ENCODE peak calls at places on chromosomes 3 and 15, in seven cellular contexts. One of them, this sample, is unnamed.

GRCh38 chr15:57697588-57697987 is 8.9 kb upstream of the POLR2M start:
- DNase-seq in mesothelial cell of epicardium: no peak
- DNase-seq in myocyte: peak
- DNase-seq in NCI-H460: no peak
- DNase-seq in GM04504: no peak
- DNase-seq in NCI-H1436: no peak
- DNase-seq in spleen: no peak
- DNase-seq in this sample: no peak

GRCh38 chr3:188901126-188901525 is 270.6 kb upstream of the TPRG1 start:
- DNase-seq in NCI-H1436: no peak
- DNase-seq in spleen: no peak
- DNase-seq in GM04504: no peak
- DNase-seq in mesothelial cell of epicardium: no peak
- DNase-seq in myocyte: peak
- DNase-seq in NCI-H460: no peak
- DNase-seq in this sample: no peak

GRCh38 chr15:41883484-41883825 is 10.4 kb downstream of the SPTBN5 start:
- DNase-seq in NCI-H460: no peak
- DNase-seq in NCI-H1436: no peak
- DNase-seq in myocyte: no peak
- DNase-seq in GM04504: no peak
- DNase-seq in mesothelial cell of epicardium: no peak
- DNase-seq in spleen: no peak
- DNase-seq in this sample: no peak

GRCh38 chr3:53473422-53473821 is 21.0 kb upstream of the CACNA1D start:
- DNase-seq in GM04504: no peak
- DNase-seq in NCI-H1436: no peak
- DNase-seq in mesothelial cell of epicardium: no peak
- DNase-seq in myocyte: no peak
- DNase-seq in NCI-H460: no peak
- DNase-seq in spleen: no peak
- DNase-seq in this sample: no peak

GRCh38 chr3:160781429-160781828 is 25.4 kb downstream of the PPM1L start:
- DNase-seq in mesothelial cell of epicardium: no peak
- DNase-seq in GM04504: no peak
- DNase-seq in NCI-H460: no peak
- DNase-seq in myocyte: no peak
- DNase-seq in spleen: no peak
- DNase-seq in NCI-H1436: peak
- DNase-seq in this sample: no peak

GRCh38 chr15:66138096-66138783 is 115.3 kb downstream of the MEGF11 start:
- DNase-seq in myocyte: no peak
- DNase-seq in NCI-H1436: peak
- DNase-seq in NCI-H460: no peak
- DNase-seq in spleen: no peak
- DNase-seq in GM04504: no peak
- DNase-seq in mesothelial cell of epicardium: no peak
- DNase-seq in this sample: no peak

GRCh38 chr3:16739416-16740091 is 134.3 kb upstream of the DAZL start:
- DNase-seq in mesothelial cell of epicardium: no peak
- DNase-seq in GM04504: peak
- DNase-seq in NCI-H460: no peak
- DNase-seq in myocyte: no peak
- DNase-seq in NCI-H1436: no peak
- DNase-seq in spleen: no peak
- DNase-seq in this sample: no peak

GRCh38 chr3:120393252-120393651 is 44.1 kb upstream of the LRRC58 start:
- DNase-seq in NCI-H460: no peak
- DNase-seq in NCI-H1436: no peak
- DNase-seq in spleen: no peak
- DNase-seq in mesothelial cell of epicardium: no peak
- DNase-seq in myocyte: no peak
- DNase-seq in GM04504: no peak
- DNase-seq in this sample: no peak

GRCh38 chr15:101305820-101306255 is 10.8 kb upstream of the SNRPA1 start:
- DNase-seq in NCI-H460: no peak
- DNase-seq in GM04504: no peak
- DNase-seq in myocyte: peak
- DNase-seq in spleen: no peak
- DNase-seq in NCI-H1436: no peak
- DNase-seq in mesothelial cell of epicardium: no peak
- DNase-seq in this sample: no peak

GRCh38 chr3:142808103-142808917 is 80.6 kb downstream of the PCOLCE2 start:
- DNase-seq in GM04504: peak
- DNase-seq in NCI-H1436: no peak
- DNase-seq in myocyte: peak
- DNase-seq in NCI-H460: peak
- DNase-seq in mesothelial cell of epicardium: no peak
- DNase-seq in spleen: no peak
- DNase-seq in this sample: no peak

GRCh38 chr3:151437047-151437446 is 23.8 kb downstream of the IGSF10 start:
- DNase-seq in GM04504: no peak
- DNase-seq in NCI-H460: no peak
- DNase-seq in myocyte: no peak
- DNase-seq in spleen: no peak
- DNase-seq in mesothelial cell of epicardium: no peak
- DNase-seq in NCI-H1436: no peak
- DNase-seq in this sample: no peak

GRCh38 chr3:149401215-149401925 is 23.9 kb upstream of the TM4SF1 start:
- DNase-seq in GM04504: no peak
- DNase-seq in spleen: no peak
- DNase-seq in NCI-H460: peak
- DNase-seq in NCI-H1436: no peak
- DNase-seq in myocyte: peak
- DNase-seq in mesothelial cell of epicardium: no peak
- DNase-seq in this sample: no peak

GRCh38 chr3:14911651-14912050 is 35.7 kb upstream of the NR2C2 start:
- DNase-seq in myocyte: no peak
- DNase-seq in GM04504: no peak
- DNase-seq in mesothelial cell of epicardium: no peak
- DNase-seq in NCI-H460: no peak
- DNase-seq in spleen: no peak
- DNase-seq in NCI-H1436: no peak
- DNase-seq in this sample: no peak

GRCh38 chr3:146243559-146243958 is 7.3 kb downstream of the PLSCR4 start:
- DNase-seq in GM04504: no peak
- DNase-seq in NCI-H460: no peak
- DNase-seq in spleen: no peak
- DNase-seq in myocyte: no peak
- DNase-seq in mesothelial cell of epicardium: no peak
- DNase-seq in NCI-H1436: no peak
- DNase-seq in this sample: no peak

GRCh38 chr15:90686435-90687218 is 30.5 kb upstream of the BLM start:
- DNase-seq in myocyte: peak
- DNase-seq in NCI-H460: no peak
- DNase-seq in NCI-H1436: no peak
- DNase-seq in mesothelial cell of epicardium: no peak
- DNase-seq in GM04504: no peak
- DNase-seq in spleen: no peak
- DNase-seq in this sample: no peak

GRCh38 chr3:169634618-169635236 is 28.8 kb downstream of the MECOM start:
- DNase-seq in NCI-H460: no peak
- DNase-seq in GM04504: no peak
- DNase-seq in NCI-H1436: peak
- DNase-seq in mesothelial cell of epicardium: no peak
- DNase-seq in myocyte: no peak
- DNase-seq in spleen: no peak
- DNase-seq in this sample: no peak

GRCh38 chr3:65953881-65954733 is 84.6 kb downstream of the MAGI1 start:
- DNase-seq in mesothelial cell of epicardium: no peak
- DNase-seq in NCI-H460: no peak
- DNase-seq in NCI-H1436: no peak
- DNase-seq in spleen: no peak
- DNase-seq in myocyte: peak
- DNase-seq in GM04504: no peak
- DNase-seq in this sample: no peak

GRCh38 chr3:138371070-138371950 is 22.9 kb downstream of the MRAS start:
- DNase-seq in NCI-H1436: no peak
- DNase-seq in GM04504: no peak
- DNase-seq in mesothelial cell of epicardium: no peak
- DNase-seq in myocyte: peak
- DNase-seq in NCI-H460: no peak
- DNase-seq in spleen: peak
- DNase-seq in this sample: no peak

GRCh38 chr3:98445949-98446406 is 17.0 kb upstream of the OR5K1 start:
- DNase-seq in NCI-H460: no peak
- DNase-seq in mesothelial cell of epicardium: no peak
- DNase-seq in spleen: no peak
- DNase-seq in GM04504: no peak
- DNase-seq in NCI-H1436: no peak
- DNase-seq in myocyte: no peak
- DNase-seq in this sample: no peak

GRCh38 chr15:50549326-50549725 is 2.9 kb upstream of the USP50 start:
- DNase-seq in spleen: no peak
- DNase-seq in NCI-H1436: no peak
- DNase-seq in mesothelial cell of epicardium: no peak
- DNase-seq in NCI-H460: no peak
- DNase-seq in GM04504: no peak
- DNase-seq in myocyte: no peak
- DNase-seq in this sample: no peak

GRCh38 chr15:73802336-73803105 is 49.4 kb upstream of the INSYN1 start:
- DNase-seq in mesothelial cell of epicardium: no peak
- DNase-seq in NCI-H460: no peak
- DNase-seq in GM04504: no peak
- DNase-seq in myocyte: no peak
- DNase-seq in NCI-H1436: no peak
- DNase-seq in spleen: peak
- DNase-seq in this sample: no peak

GRCh38 chr3:148232409-148232808 is 465.3 kb upstream of the AGTR1 start:
- DNase-seq in spleen: no peak
- DNase-seq in NCI-H460: no peak
- DNase-seq in mesothelial cell of epicardium: no peak
- DNase-seq in NCI-H1436: no peak
- DNase-seq in GM04504: no peak
- DNase-seq in myocyte: peak
- DNase-seq in this sample: no peak

GRCh38 chr15:39583586-39584265 is 2.8 kb downstream of the THBS1 start:
- DNase-seq in mesothelial cell of epicardium: no peak
- DNase-seq in NCI-H460: no peak
- DNase-seq in GM04504: peak
- DNase-seq in NCI-H1436: no peak
- DNase-seq in spleen: no peak
- DNase-seq in myocyte: peak
- DNase-seq in this sample: no peak

GRCh38 chr3:184242297-184242685 is 6.5 kb downstream of the ALG3 start:
- DNase-seq in mesothelial cell of epicardium: no peak
- DNase-seq in GM04504: no peak
- DNase-seq in NCI-H1436: no peak
- DNase-seq in spleen: peak
- DNase-seq in myocyte: no peak
- DNase-seq in NCI-H460: no peak
- DNase-seq in this sample: no peak

GRCh38 chr3:189531271-189531670 is 99.9 kb upstream of the TP63 start:
- DNase-seq in NCI-H1436: no peak
- DNase-seq in myocyte: no peak
- DNase-seq in spleen: no peak
- DNase-seq in NCI-H460: no peak
- DNase-seq in mesothelial cell of epicardium: no peak
- DNase-seq in GM04504: no peak
- DNase-seq in this sample: no peak

GRCh38 chr15:70964058-70964457 is 71.4 kb downstream of the LRRC49 start:
- DNase-seq in mesothelial cell of epicardium: no peak
- DNase-seq in myocyte: no peak
- DNase-seq in NCI-H1436: no peak
- DNase-seq in NCI-H460: no peak
- DNase-seq in GM04504: no peak
- DNase-seq in spleen: no peak
- DNase-seq in this sample: no peak

GRCh38 chr15:65286069-65286703 is 497 bp downstream of the PARP16 start:
- DNase-seq in spleen: no peak
- DNase-seq in mesothelial cell of epicardium: no peak
- DNase-seq in NCI-H1436: no peak
- DNase-seq in NCI-H460: no peak
- DNase-seq in GM04504: no peak
- DNase-seq in myocyte: peak
- DNase-seq in this sample: no peak

GRCh38 chr15:39376371-39376909 is 204.4 kb upstream of the THBS1 start:
- DNase-seq in NCI-H1436: no peak
- DNase-seq in NCI-H460: no peak
- DNase-seq in spleen: no peak
- DNase-seq in mesothelial cell of epicardium: no peak
- DNase-seq in myocyte: no peak
- DNase-seq in GM04504: no peak
- DNase-seq in this sample: no peak

GRCh38 chr15:50098576-50098975 is 20.5 kb downstream of the ATP8B4 start:
- DNase-seq in myocyte: no peak
- DNase-seq in GM04504: no peak
- DNase-seq in spleen: no peak
- DNase-seq in NCI-H1436: no peak
- DNase-seq in mesothelial cell of epicardium: no peak
- DNase-seq in NCI-H460: no peak
- DNase-seq in this sample: no peak

GRCh38 chr15:27764339-27764738 is 334.8 kb downstream of the OCA2 start:
- DNase-seq in GM04504: no peak
- DNase-seq in spleen: no peak
- DNase-seq in NCI-H1436: no peak
- DNase-seq in NCI-H460: no peak
- DNase-seq in mesothelial cell of epicardium: no peak
- DNase-seq in myocyte: no peak
- DNase-seq in this sample: no peak

GRCh38 chr15:89803941-89804800 is 10.5 kb downstream of the ANPEP start:
- DNase-seq in myocyte: no peak
- DNase-seq in GM04504: no peak
- DNase-seq in spleen: peak
- DNase-seq in mesothelial cell of epicardium: no peak
- DNase-seq in NCI-H460: no peak
- DNase-seq in NCI-H1436: no peak
- DNase-seq in this sample: no peak

GRCh38 chr3:11794927-11795326 is 51.8 kb downstream of the TAMM41 start:
- DNase-seq in NCI-H460: no peak
- DNase-seq in GM04504: no peak
- DNase-seq in myocyte: no peak
- DNase-seq in mesothelial cell of epicardium: no peak
- DNase-seq in NCI-H1436: no peak
- DNase-seq in spleen: no peak
- DNase-seq in this sample: no peak

GRCh38 chr3:45180051-45180450 is 33.9 kb upstream of the CDCP1 start:
- DNase-seq in mesothelial cell of epicardium: no peak
- DNase-seq in NCI-H1436: no peak
- DNase-seq in NCI-H460: no peak
- DNase-seq in spleen: peak
- DNase-seq in GM04504: no peak
- DNase-seq in myocyte: peak
- DNase-seq in this sample: no peak

GRCh38 chr3:154148541-154148940 is 27.4 kb downstream of the ARHGEF26 start:
- DNase-seq in NCI-H1436: no peak
- DNase-seq in mesothelial cell of epicardium: no peak
- DNase-seq in myocyte: no peak
- DNase-seq in NCI-H460: no peak
- DNase-seq in spleen: no peak
- DNase-seq in GM04504: no peak
- DNase-seq in this sample: no peak

GRCh38 chr15:100972975-100973350 is 53.8 kb downstream of the LRRK1 start:
- DNase-seq in mesothelial cell of epicardium: no peak
- DNase-seq in NCI-H1436: no peak
- DNase-seq in NCI-H460: no peak
- DNase-seq in spleen: no peak
- DNase-seq in GM04504: no peak
- DNase-seq in myocyte: no peak
- DNase-seq in this sample: no peak

GRCh38 chr15:40063563-40064011 is 24.6 kb upstream of the SRP14 start:
- DNase-seq in spleen: peak
- DNase-seq in NCI-H460: peak
- DNase-seq in myocyte: peak
- DNase-seq in mesothelial cell of epicardium: no peak
- DNase-seq in NCI-H1436: no peak
- DNase-seq in GM04504: peak
- DNase-seq in this sample: no peak

This sample was measured in SK-N-MC.